ENCODE peak calls at places on chromosomes 5 and 9, in five cellular contexts. N is MM.1S, E is BJ, J is SK-N-SH, D is pancreas. O is an unnamed sample.

GRCh38 chr5:148788636-148789035 is 37.8 kb upstream of the ADRB2 start:
- DNase-seq in N (no peak), E (no peak), J (no peak), D (no peak), O (no peak)

GRCh38 chr9:136693490-136694162 is 6.4 kb upstream of the AGPAT2 start:
- DNase-seq in N (no peak), E (no peak), J (no peak), D (peak; percentile 87), O (no peak)

GRCh38 chr9:17520264-17521058 is 58.4 kb upstream of the SH3GL2 start:
- DNase-seq in N (no peak), E (no peak), J (no peak), D (no peak), O (no peak)

GRCh38 chr5:160970605-160971191 is 118.7 kb upstream of the ATP10B start:
- DNase-seq in N (no peak), E (no peak), J (no peak), D (no peak), O (no peak)

GRCh38 chr5:82164957-82165698 is 113.0 kb downstream of the RPS23 start:
- DNase-seq in N (no peak), E (no peak), J (no peak), D (peak; percentile 32), O (no peak)

GRCh38 chr5:87780831-87781760 is 368.4 kb upstream of the CCNH start:
- DNase-seq in N (peak; percentile 90), E (peak; percentile 2), J (peak; percentile 49), D (peak; percentile 72), O (peak; percentile 44)

GRCh38 chr9:135931349-135931820 is 24.0 kb upstream of the CAMSAP1 start:
- DNase-seq in N (no peak), E (no peak), J (no peak), D (no peak), O (no peak)

GRCh38 chr9:121770415-121771273 is 119.2 kb downstream of the DAB2IP start:
- DNase-seq in N (no peak), E (peak; percentile 43), J (no peak), D (peak; percentile 6), O (peak; percentile 16)

GRCh38 chr9:127130235-127130634 is 7.8 kb upstream of the ANGPTL2 start:
- DNase-seq in N (no peak), E (no peak), J (no peak), D (no peak), O (no peak)

GRCh38 chr9:34988218-34989055 is 1.1 kb upstream of the DNAJB5 start:
- DNase-seq in N (no peak), E (no peak), J (peak; percentile 54), D (no peak), O (no peak)

GRCh38 chr9:107504585-107505455 is 15.3 kb upstream of the KLF4 start:
- DNase-seq in N (no peak), E (no peak), J (no peak), D (peak; percentile 31), O (no peak)

GRCh38 chr5:61796773-61797172 is 464.7 kb downstream of the ZSWIM6 start:
- DNase-seq in N (no peak), E (no peak), J (no peak), D (no peak), O (no peak)

GRCh38 chr5:75050415-75050814 is 1.9 kb downstream of the GCNT4 start:
- DNase-seq in N (no peak), E (no peak), J (peak; percentile 58), D (no peak), O (no peak)

GRCh38 chr9:131605770-131606590 is 60.7 kb downstream of the PRRT1B start:
- DNase-seq in N (no peak), E (no peak), J (no peak), D (peak; percentile 49), O (no peak)

GRCh38 chr5:141492168-141492885 is 3.4 kb downstream of the PCDHGC5 start:
- DNase-seq in N (no peak), E (no peak), J (no peak), D (no peak), O (no peak)

GRCh38 chr5:96936431-96937221 is 746 bp downstream of the LNPEP start:
- DNase-seq in N (peak; percentile 51), E (no peak), J (peak; percentile 28), D (peak; percentile 42), O (no peak)

GRCh38 chr9:113446323-113446740 is 17.2 kb upstream of the RGS3 start:
- DNase-seq in N (peak; percentile 31), E (no peak), J (peak; percentile 72), D (no peak), O (no peak)

GRCh38 chr9:135878528-135879236 is 28.7 kb downstream of the CAMSAP1 start:
- DNase-seq in N (no peak), E (no peak), J (no peak), D (no peak), O (no peak)

GRCh38 chr5:78648359-78649219 is at the start of gene LHFPL2:
- DNase-seq in N (peak; percentile 46), E (no peak), J (peak; percentile 95), D (peak; percentile 83), O (no peak)

GRCh38 chr9:127878001-127878651 is 651 bp upstream of the AK1 start:
- DNase-seq in N (no peak), E (no peak), J (no peak), D (no peak), O (no peak)

GRCh38 chr9:135077497-135078200 is 9.8 kb upstream of the OLFM1 start:
- DNase-seq in N (no peak), E (no peak), J (no peak), D (peak; percentile 14), O (no peak)

GRCh38 chr5:69468631-69469030 is 24.0 kb upstream of the OCLN start:
- DNase-seq in N (no peak), E (no peak), J (no peak), D (no peak), O (no peak)

GRCh38 chr9:37511006-37511714 is 25.4 kb downstream of the POLR1E start:
- DNase-seq in N (no peak), E (no peak), J (peak; percentile 52), D (no peak), O (no peak)

DNA sequence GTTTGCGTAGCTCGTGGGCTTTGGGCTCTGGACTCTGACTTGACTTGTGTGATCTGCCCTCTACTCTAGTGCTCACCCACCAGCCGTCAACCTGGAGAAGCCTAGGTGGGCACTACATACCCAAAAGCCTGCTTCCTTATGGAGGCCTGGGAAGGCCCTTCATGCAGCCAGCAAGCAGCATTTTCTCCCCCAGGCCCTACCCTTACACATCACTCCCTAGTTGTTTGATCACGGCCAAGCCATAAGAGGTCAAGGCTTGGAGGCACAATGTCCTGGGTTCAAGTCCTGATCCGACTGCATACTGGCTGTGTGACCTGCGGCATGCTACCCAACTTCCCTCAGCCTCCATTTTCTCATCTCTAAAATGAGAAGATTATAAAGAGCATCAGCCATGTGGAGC is 151.3 kb upstream of the EGFLAM start:
- DNase-seq in N (no peak), E (no peak), J (no peak), D (no peak), O (no peak)
- TF ChIP-seq CTCF in N (no peak), E (no peak), J (no peak), D (no peak), O (no peak)

DNA sequence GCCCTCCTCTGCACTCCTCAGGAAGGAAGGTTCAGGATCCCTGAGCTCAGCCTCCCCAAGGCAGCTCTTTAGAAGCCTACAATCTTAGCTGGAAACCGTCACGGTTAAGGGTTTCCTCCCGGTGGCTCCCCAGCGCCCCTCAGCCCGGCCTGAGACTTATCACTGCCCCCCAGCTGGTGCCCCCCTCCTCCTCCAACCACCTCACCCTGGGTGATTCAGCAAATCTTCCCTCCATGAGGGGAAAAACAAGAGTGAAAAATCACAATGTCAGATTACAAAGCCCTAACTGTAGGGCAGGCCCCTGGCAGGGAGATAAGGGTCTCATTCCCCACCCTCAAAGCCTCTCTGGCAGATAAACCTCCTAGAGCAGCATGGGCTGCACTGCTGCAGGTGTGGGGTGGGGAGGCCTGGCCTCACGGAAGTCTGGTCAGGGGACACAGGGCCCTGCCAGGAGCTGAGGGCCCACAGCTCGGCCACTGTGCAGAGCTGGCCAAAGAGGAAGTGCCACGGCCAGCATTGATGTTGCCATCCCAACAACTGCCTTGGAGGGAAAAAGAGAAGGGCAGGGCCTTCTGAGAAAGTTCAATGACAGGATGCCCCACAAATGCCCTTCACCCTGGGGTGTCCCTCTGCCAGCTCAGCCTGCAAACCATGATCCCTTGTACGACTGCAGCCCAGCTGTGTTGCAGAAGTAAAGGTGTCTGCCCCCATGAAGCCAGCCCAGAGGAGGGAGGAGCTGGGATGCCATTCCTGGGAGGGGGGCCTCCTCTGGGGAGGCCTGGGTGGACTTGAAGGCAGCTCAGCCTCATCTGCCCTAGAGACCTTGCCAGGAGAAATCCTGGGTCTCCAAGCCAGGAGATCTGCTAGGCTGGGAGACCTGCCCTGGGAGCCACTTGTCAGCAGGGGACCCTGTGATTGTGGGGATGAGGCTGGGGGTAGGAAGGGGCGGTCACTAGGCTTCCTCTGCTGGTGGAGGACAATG is 25.9 kb downstream of the GFI1B start:
- DNase-seq in N (no peak), E (no peak), J (peak; percentile 20), D (no peak), O (no peak)
- TF ChIP-seq CTCF in N (no peak), E (no peak), J (no peak), D (no peak), O (no peak)

DNA sequence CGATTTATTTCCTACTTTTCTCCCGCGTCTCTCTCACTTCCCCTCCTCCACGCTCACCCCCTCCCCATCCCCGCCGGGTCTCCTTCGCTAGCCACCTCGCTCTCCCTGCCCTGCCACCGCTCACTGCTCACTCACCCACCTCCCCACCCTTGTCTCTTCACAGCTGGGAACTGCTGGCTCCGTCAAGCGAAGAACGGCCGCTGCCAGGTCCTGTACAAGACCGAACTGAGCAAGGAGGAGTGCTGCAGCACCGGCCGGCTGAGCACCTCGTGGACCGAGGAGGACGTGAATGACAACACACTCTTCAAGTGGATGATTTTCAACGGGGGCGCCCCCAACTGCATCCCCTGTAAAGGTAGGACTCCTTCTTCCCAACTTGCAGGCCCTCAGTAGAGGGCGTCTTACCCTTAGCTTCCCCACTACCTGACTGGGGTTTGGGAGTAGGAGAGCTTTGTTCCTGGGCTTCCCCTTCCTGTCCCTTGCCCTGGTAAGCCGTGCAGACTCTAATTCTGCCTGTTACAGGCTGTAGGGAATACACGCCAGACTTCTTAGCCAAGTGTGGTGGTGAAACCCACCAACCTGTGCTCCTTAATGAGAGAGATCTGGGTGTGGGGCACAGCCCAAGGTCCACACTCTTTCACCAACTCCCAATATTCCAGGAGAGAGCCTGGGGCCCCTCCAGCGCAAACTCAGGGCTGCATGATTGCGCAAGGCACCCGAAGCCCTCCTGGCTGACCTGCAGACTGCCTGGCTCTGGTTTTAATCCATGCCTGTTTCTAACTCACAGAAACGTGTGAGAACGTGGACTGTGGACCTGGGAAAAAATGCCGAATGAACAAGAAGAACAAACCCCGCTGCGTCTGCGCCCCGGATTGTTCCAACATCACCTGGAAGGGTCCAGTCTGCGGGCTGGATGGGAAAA is 2.5 kb downstream of the FST start:
- DNase-seq in N (peak; percentile 19), E (no peak), J (peak; percentile 26), D (peak; percentile 25), O (no peak)
- TF ChIP-seq CTCF in N (peak; percentile 30), E (peak; percentile 43), J (peak; percentile 53), D (no peak), O (peak; percentile 29)

DNA sequence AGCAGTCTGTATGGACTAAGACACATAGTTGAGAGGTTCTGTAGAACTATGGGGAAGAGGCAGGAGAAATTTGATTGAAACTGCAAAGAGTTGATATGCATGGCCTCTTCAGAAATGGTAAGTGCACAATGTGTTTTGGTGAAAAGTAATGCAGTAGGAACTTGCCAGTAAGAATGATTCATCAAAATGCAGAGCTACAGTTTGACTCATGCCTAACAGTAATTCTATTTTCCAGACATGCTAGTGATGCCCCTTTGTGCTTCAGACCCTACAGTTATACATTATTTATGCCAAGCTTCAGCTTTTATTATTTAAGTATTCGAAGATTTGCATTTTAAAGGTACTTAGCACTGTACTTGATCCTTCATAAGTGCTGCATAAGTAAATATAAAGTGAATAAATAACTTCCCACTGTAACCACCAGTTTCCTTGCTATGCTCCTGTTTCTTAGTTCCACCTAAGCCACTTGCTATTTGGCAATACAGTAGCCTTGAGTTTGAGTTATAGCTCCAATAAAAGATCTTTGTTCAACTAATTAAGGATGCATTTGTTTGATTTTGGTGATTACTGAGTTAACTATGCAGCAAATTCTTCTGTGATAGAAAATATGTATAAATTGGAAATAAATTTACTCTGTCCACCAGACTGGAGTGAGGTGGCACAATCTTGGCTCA is 3.6 kb upstream of the SPATA31E1 start:
- DNase-seq in N (no peak), E (no peak), J (no peak), D (no peak), O (peak; percentile 63)
- TF ChIP-seq CTCF in N (no peak), E (no peak), J (no peak), D (no peak), O (no peak)

O was measured in AG09309.